ENCODE peak calls at places on chromosomes 5 and 9, in seven cellular contexts. B is left ventricle myocardium inferior, R is foreskin fibroblast, S is fibroblast of mammary gland, Q is fibroblast of pulmonary artery, P is OCI-LY7, O is uterus. E is an unnamed sample.

GRCh38 chr9:128152781-128153116 is 3.5 kb downstream of the LCN2 start:
- DNase-seq in B (no peak), R (no peak), S (no peak), Q (no peak), P (no peak), O (no peak), E (no peak)

GRCh38 chr9:37422289-37423104 is at the start of gene GRHPR:
- DNase-seq in B (peak), R (peak), S (peak), Q (peak), P (peak), O (peak), E (peak)

GRCh38 chr9:23451802-23452418 is 374.1 kb downstream of the ELAVL2 start:
- DNase-seq in B (no peak), R (no peak), S (no peak), Q (no peak), P (no peak), O (no peak), E (no peak)

GRCh38 chr5:116830079-116830478 is 255.5 kb upstream of the SEMA6A start:
- DNase-seq in B (no peak), R (no peak), S (no peak), Q (no peak), P (no peak), O (no peak), E (no peak)

GRCh38 chr5:168422431-168422830 is 63.8 kb upstream of the RARS1 start:
- DNase-seq in B (no peak), R (no peak), S (peak), Q (no peak), P (no peak), O (no peak), E (no peak)

GRCh38 chr9:29213374-29214161 is 1640.3 kb upstream of the C9orf72 start:
- DNase-seq in B (no peak), R (no peak), S (no peak), Q (no peak), P (no peak), O (peak), E (peak)

GRCh38 chr5:176438959-176439757 is 9.0 kb upstream of the FAF2 start:
- DNase-seq in B (no peak), R (peak), S (peak), Q (peak), P (no peak), O (no peak), E (peak)

GRCh38 chr5:14266686-14267085 is 123.5 kb downstream of the TRIO start:
- DNase-seq in B (no peak), R (no peak), S (no peak), Q (peak), P (no peak), O (no peak), E (no peak)

GRCh38 chr9:92100237-92100911 is 14.8 kb downstream of the SPTLC1 start:
- DNase-seq in B (no peak), R (peak), S (peak), Q (peak), P (no peak), O (no peak), E (peak)

GRCh38 chr9:128921881-128922763 is 1.3 kb downstream of the PHYHD1 start:
- DNase-seq in B (peak), R (peak), S (peak), Q (peak), P (peak), O (peak), E (no peak)

DNA sequence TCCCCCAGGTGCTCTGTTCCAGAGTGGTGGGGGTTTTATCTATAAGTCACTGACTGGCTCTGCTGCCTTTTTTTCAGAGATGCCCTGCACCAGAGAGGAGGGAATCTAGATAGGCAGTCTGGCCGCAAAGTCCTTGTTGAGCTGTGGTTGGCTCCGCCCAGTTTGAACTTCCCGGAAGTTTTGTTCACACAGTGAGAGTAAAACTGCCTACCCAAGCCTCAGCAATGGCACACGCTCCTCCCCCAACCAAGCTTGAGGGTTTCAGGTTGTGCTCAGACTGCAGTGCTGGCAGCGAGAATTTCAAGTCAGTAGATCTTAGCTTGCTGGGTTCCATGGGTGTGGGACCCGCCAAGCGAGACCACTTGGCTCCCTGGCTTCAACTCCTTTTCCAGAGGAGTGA is 1428.6 kb downstream of the MAT2B start:
- DNase-seq in B (no peak), R (no peak), S (no peak), Q (no peak), P (no peak), O (no peak), E (no peak)
- H3K4me3 ChIP-seq in B (no peak), R (no peak), S (no peak), Q (no peak), P (no peak), O (no peak), E (no peak)

DNA sequence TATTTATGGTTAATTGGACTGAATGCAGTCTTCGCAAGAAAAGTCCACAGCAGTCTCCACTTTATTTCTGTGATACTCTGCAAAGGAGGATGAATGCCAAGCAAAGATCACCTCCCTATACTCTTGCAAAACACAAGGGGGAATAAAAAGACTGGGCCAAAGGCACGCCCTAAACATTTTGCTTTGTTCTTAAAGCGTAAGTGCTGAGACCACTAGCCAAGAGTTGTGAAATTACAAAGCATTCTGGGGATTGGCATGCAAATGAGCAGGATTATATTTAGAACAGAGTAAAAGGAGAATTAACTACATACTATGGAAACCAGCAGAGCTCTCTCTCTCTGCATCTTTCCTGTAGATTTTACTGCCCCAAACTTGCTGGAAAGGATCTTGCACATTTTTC is 54.5 kb downstream of the DPYSL3 start:
- DNase-seq in B (no peak), R (peak), S (peak), Q (peak), P (peak), O (peak), E (no peak)
- H3K4me3 ChIP-seq in B (peak), R (peak), S (no peak), Q (peak), P (no peak), O (peak), E (no peak)

GRCh38 chr9:136779808-136780207 is 11.3 kb upstream of the TMEM141 start:
- DNase-seq in B (no peak), R (no peak), S (no peak), Q (no peak), P (no peak), O (no peak), E (no peak)

GRCh38 chr9:136785956-136786355 is 5.2 kb upstream of the TMEM141 start:
- DNase-seq in B (no peak), R (no peak), S (no peak), Q (no peak), P (no peak), O (no peak), E (no peak)

GRCh38 chr9:136784249-136784996 is 6.7 kb upstream of the TMEM141 start:
- DNase-seq in B (no peak), R (no peak), S (peak), Q (no peak), P (peak), O (no peak), E (no peak)

GRCh38 chr9:136784997-136785361 is 6.2 kb upstream of the TMEM141 start:
- DNase-seq in B (no peak), R (no peak), S (no peak), Q (no peak), P (no peak), O (no peak), E (no peak)

GRCh38 chr9:136782452-136782851 is 8.7 kb upstream of the TMEM141 start:
- DNase-seq in B (no peak), R (no peak), S (no peak), Q (no peak), P (no peak), O (no peak), E (no peak)
- H3K4me3 ChIP-seq in B (no peak), R (no peak), S (no peak), Q (no peak), P (no peak), O (no peak), E (no peak)

GRCh38 chr5:134555889-134556311 is 30.4 kb downstream of the JADE2 start:
- DNase-seq in B (peak), R (peak), S (peak), Q (peak), P (peak), O (no peak), E (peak)
- H3K4me3 ChIP-seq in B (no peak), R (no peak), S (no peak), Q (no peak), P (no peak), O (no peak), E (no peak)

GRCh38 chr9:126327750-126328120 is 1.1 kb downstream of the MVB12B start:
- DNase-seq in B (no peak), R (no peak), S (no peak), Q (no peak), P (no peak), O (no peak), E (no peak)

GRCh38 chr9:126328415-126328814 is 1.8 kb downstream of the MVB12B start:
- DNase-seq in B (no peak), R (no peak), S (no peak), Q (no peak), P (no peak), O (no peak), E (no peak)

GRCh38 chr9:126327016-126327749 is 554 bp downstream of the MVB12B start:
- DNase-seq in B (no peak), R (no peak), S (no peak), Q (no peak), P (peak), O (peak), E (peak)

GRCh38 chr9:126326228-126327015 is at the start of gene MVB12B:
- DNase-seq in B (peak), R (peak), S (no peak), Q (no peak), P (peak), O (peak), E (peak)

DNA sequence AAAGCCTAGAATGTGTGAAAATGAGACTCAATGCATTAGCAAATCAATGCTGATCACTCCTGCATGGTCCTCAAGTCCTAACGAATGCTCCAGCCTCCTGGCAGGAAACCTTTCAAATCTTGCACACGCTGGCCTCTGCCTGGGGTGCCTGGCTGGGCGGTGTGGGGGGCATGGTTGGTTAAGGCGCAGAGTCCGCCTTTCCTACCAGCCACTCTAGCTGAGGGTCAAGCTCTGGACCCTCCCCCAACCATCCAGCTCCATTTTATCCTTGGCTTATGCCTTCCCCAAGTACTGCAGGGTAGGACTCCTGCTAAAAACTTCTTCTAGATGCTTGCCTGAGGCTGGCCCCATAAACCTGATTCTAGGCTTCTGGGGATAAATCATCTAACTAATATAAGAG is 850 bp upstream of the MVB12B start:
- DNase-seq in B (no peak), R (no peak), S (no peak), Q (no peak), P (no peak), O (no peak), E (no peak)
- H3K4me3 ChIP-seq in B (peak), R (peak), S (no peak), Q (no peak), P (no peak), O (peak), E (no peak)

DNA sequence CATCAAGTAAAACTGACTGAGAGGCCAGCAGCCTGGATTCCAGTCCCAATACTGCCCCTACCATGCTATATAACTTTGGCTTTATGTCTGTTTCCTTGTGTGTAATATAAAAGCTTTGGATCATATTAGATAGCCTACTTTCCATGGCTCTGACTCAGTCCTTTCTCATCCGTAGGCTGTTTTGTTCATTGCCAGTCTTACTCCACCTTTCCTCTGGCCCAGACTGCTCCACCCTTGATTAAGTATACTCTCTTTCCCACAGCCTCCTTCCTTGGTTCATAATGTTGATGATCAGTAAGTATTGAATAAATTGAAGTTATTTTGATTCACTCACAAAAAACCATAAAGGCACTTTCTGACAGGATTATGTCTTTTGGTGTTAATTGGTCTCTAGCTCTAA is 1.5 kb upstream of the MRPS30 start:
- DNase-seq in B (no peak), R (no peak), S (peak), Q (no peak), P (no peak), O (no peak), E (no peak)
- H3K4me3 ChIP-seq in B (no peak), R (no peak), S (no peak), Q (no peak), P (peak), O (no peak), E (no peak)

DNA sequence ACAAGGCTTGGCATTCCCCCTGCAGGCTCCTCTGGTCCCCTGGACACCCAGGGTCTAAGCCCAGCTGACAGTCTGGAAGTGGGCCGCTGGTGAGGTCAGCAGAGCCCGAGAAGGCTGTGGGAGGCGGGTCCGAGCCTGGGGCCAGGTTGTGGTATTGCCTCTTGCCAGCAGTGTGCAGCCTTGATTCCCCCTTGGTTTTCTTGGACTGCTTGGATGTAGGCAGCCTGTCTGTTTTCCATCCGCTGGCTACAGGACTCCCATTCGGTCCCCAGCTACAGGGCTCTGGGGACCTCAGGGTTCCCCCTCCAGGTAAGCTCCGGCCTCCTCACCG is 1.6 kb downstream of the AIF1L start:
- DNase-seq in B (no peak), R (no peak), S (no peak), Q (no peak), P (no peak), O (no peak), E (no peak)
- H3K4me3 ChIP-seq in B (peak), R (no peak), S (no peak), Q (no peak), P (no peak), O (no peak), E (no peak)